ENCODE peak calls at places on chromosomes 1 and 21, in ten cellular contexts. V, T, Y, D, Q, G, J, L, R and O are unnamed samples.

GRCh38 chr1:82919828-82920227 is 1079.1 kb downstream of the TTLL7 start:
- DNase-seq in J (no peak), R (no peak), Q (no peak), Y (no peak), D (no peak), G (no peak), T (no peak), V (no peak), L (no peak), O (no peak)

GRCh38 chr1:26945728-26946127 is 14.5 kb downstream of the KDF1 start:
- DNase-seq in J (no peak), Q (no peak), Y (no peak), R (no peak), T (no peak), G (no peak), D (no peak), L (no peak), V (no peak), O (no peak)

GRCh38 chr1:93988634-93989350 is 79.6 kb upstream of the GCLM start:
- DNase-seq in V (peak), D (no peak), R (no peak), Q (no peak), L (no peak), T (no peak), J (no peak), G (peak), Y (no peak), O (no peak)

GRCh38 chr1:94672934-94673333 is 131.4 kb upstream of the F3 start:
- DNase-seq in G (no peak), J (no peak), T (no peak), Y (no peak), Q (no peak), V (no peak), R (no peak), L (no peak), D (no peak), O (no peak)

GRCh38 chr1:173862769-173863223 is 5.0 kb downstream of the GAS5 start:
- DNase-seq in Q (no peak), R (no peak), V (no peak), T (no peak), Y (no peak), G (no peak), L (no peak), D (no peak), J (no peak), O (no peak)

GRCh38 chr1:218430346-218430745 is 85.2 kb downstream of the TGFB2 start:
- DNase-seq in Q (no peak), R (no peak), L (no peak), J (no peak), Y (no peak), V (no peak), T (no peak), D (no peak), G (no peak), O (no peak)

GRCh38 chr1:22709227-22709626 is 1.4 kb upstream of the EPHB2 start:
- DNase-seq in J (no peak), Y (no peak), Q (no peak), R (no peak), V (no peak), G (no peak), L (no peak), D (no peak), T (no peak), O (no peak)

GRCh38 chr1:33305016-33305415 is 15.9 kb downstream of the A3GALT2 start:
- DNase-seq in L (no peak), Y (no peak), V (no peak), Q (no peak), D (no peak), R (no peak), G (no peak), T (no peak), J (no peak), O (no peak)

GRCh38 chr1:211359876-211360275 is 33.2 kb downstream of the TRAF5 start:
- DNase-seq in D (no peak), Q (no peak), Y (no peak), L (no peak), V (no peak), R (no peak), J (no peak), T (no peak), G (no peak), O (no peak)

GRCh38 chr1:193807208-193807607 is 620.8 kb upstream of the B3GALT2 start:
- DNase-seq in L (no peak), D (no peak), R (no peak), V (no peak), Y (no peak), G (no peak), J (no peak), Q (no peak), T (no peak), O (no peak)

GRCh38 chr1:219555031-219555667 is 57.8 kb downstream of the ZC3H11B start:
- DNase-seq in V (peak), L (no peak), R (no peak), J (no peak), T (no peak), Y (peak), Q (no peak), G (peak), D (no peak), O (no peak)

GRCh38 chr1:82177190-82177589 is 376.5 kb downstream of the ADGRL2 start:
- DNase-seq in T (no peak), Y (no peak), J (no peak), V (no peak), G (no peak), D (no peak), Q (no peak), L (no peak), R (no peak), O (no peak)

GRCh38 chr1:207831517-207832327 is 79.2 kb downstream of the CD34 start:
- DNase-seq in R (no peak), T (no peak), L (peak), V (no peak), J (no peak), D (no peak), G (no peak), Q (no peak), Y (no peak), O (no peak)

GRCh38 chr1:198711837-198712236 is 73.0 kb downstream of the PTPRC start:
- DNase-seq in Y (no peak), L (no peak), D (no peak), G (no peak), V (no peak), Q (no peak), T (no peak), R (no peak), J (no peak), O (no peak)

GRCh38 chr21:46116846-46117585 is 19.1 kb downstream of the COL6A2 start:
- DNase-seq in Y (no peak), L (peak), J (no peak), R (no peak), T (no peak), G (no peak), Q (no peak), D (peak), V (no peak), O (no peak)

GRCh38 chr1:60942291-60942690 is 140.1 kb upstream of the NFIA start:
- DNase-seq in T (no peak), L (no peak), R (no peak), D (no peak), Q (no peak), G (no peak), V (no peak), J (no peak), Y (no peak), O (no peak)

GRCh38 chr1:164320780-164321683 is 238.0 kb upstream of the PBX1 start:
- DNase-seq in D (no peak), V (peak), R (no peak), Y (peak), Q (no peak), L (no peak), T (no peak), G (no peak), J (no peak), O (peak)